ENCODE peak calls at places on chromosomes 16 and 17, in eight cellular contexts. Q, L, I, N, J, F, V and C are unnamed samples.

GRCh38 chr17:8832711-8833352 is 33.7 kb upstream of the MFSD6L start:
- DNase-seq in Q (no peak), L (no peak), I (no peak), N (no peak), J (peak), F (peak), V (peak), C (peak)

GRCh38 chr17:33871720-33872535 is 383.2 kb upstream of the CCL2 start:
- DNase-seq in Q (no peak), L (no peak), I (no peak), N (peak), J (no peak), F (no peak), V (no peak), C (no peak)

GRCh38 chr17:47918991-47919390 is 22.4 kb upstream of the PNPO start:
- DNase-seq in Q (no peak), L (no peak), I (no peak), N (no peak), J (no peak), F (no peak), V (no peak), C (no peak)

GRCh38 chr17:3043737-3044365 is 19.6 kb downstream of the OR1D5 start:
- DNase-seq in Q (no peak), L (no peak), I (no peak), N (peak), J (peak), F (no peak), V (no peak), C (peak)

GRCh38 chr17:82495844-82496528 is 23.5 kb upstream of the FOXK2 start:
- DNase-seq in Q (no peak), L (no peak), I (no peak), N (no peak), J (peak), F (no peak), V (no peak), C (no peak)

GRCh38 chr17:21677911-21678310 is 14.4 kb upstream of the KCNJ18 start:
- DNase-seq in Q (no peak), L (no peak), I (no peak), N (no peak), J (no peak), F (no peak), V (no peak), C (no peak)

GRCh38 chr16:21224800-21225199 is 8.7 kb upstream of the ANKS4B start:
- DNase-seq in Q (no peak), L (no peak), I (no peak), N (no peak), J (no peak), F (no peak), V (no peak), C (no peak)

GRCh38 chr17:60559995-60560859 is 34.2 kb upstream of the APPBP2 start:
- DNase-seq in Q (no peak), L (no peak), I (no peak), N (no peak), J (no peak), F (no peak), V (no peak), C (no peak)

GRCh38 chr16:68448360-68448970 is at the start of gene SMPD3:
- DNase-seq in Q (peak), L (peak), I (peak), N (peak), J (peak), F (peak), V (peak), C (peak)

GRCh38 chr17:39132192-39132600 is 19.2 kb downstream of the PLXDC1 start:
- DNase-seq in Q (no peak), L (no peak), I (no peak), N (peak), J (peak), F (peak), V (no peak), C (no peak)

GRCh38 chr17:4872786-4873185 is 26.6 kb upstream of the C17orf107 start:
- DNase-seq in Q (no peak), L (no peak), I (no peak), N (no peak), J (no peak), F (no peak), V (no peak), C (no peak)

GRCh38 chr16:75032655-75033054 is 33.8 kb downstream of the ZNRF1 start:
- DNase-seq in Q (no peak), L (no peak), I (no peak), N (no peak), J (no peak), F (no peak), V (no peak), C (no peak)

GRCh38 chr16:46555981-46556380 is 65.2 kb downstream of the SHCBP1 start:
- DNase-seq in Q (no peak), L (no peak), I (no peak), N (peak), J (no peak), F (no peak), V (no peak), C (no peak)

GRCh38 chr17:8155341-8156173 is 3.4 kb upstream of the PER1 start:
- DNase-seq in Q (no peak), L (no peak), I (no peak), N (peak), J (peak), F (no peak), V (no peak), C (no peak)

GRCh38 chr17:19876524-19877161 is 8.9 kb upstream of the ULK2 start:
- DNase-seq in Q (no peak), L (no peak), I (peak), N (no peak), J (no peak), F (peak), V (no peak), C (no peak)

GRCh38 chr17:40340880-40341807 is 23.4 kb downstream of the GJD3 start:
- DNase-seq in Q (peak), L (peak), I (peak), N (peak), J (peak), F (peak), V (peak), C (peak)

GRCh38 chr17:74163271-74163821 is 40.1 kb upstream of the RPL38 start:
- DNase-seq in Q (no peak), L (no peak), I (no peak), N (no peak), J (peak), F (no peak), V (no peak), C (no peak)

GRCh38 chr17:42135664-42136653 is 13.4 kb downstream of the HSPB9 start:
- DNase-seq in Q (no peak), L (no peak), I (peak), N (peak), J (peak), F (peak), V (no peak), C (no peak)

GRCh38 chr16:67100569-67101300 is 9.0 kb upstream of the PHAF1 start:
- DNase-seq in Q (peak), L (no peak), I (no peak), N (peak), J (peak), F (no peak), V (no peak), C (no peak)

GRCh38 chr17:65022751-65023421 is 33.7 kb downstream of the GNA13 start:
- DNase-seq in Q (peak), L (no peak), I (no peak), N (peak), J (no peak), F (no peak), V (no peak), C (no peak)

GRCh38 chr16:2614761-2615191 is 67.5 kb upstream of the KCTD5 start:
- DNase-seq in Q (no peak), L (no peak), I (no peak), N (no peak), J (no peak), F (no peak), V (no peak), C (no peak)

GRCh38 chr17:49402706-49403105 is 12.0 kb downstream of the PHB1 start:
- DNase-seq in Q (no peak), L (no peak), I (no peak), N (no peak), J (no peak), F (no peak), V (no peak), C (no peak)

GRCh38 chr17:65182233-65182632 is 45.1 kb downstream of the RGS9 start:
- DNase-seq in Q (peak), L (no peak), I (no peak), N (no peak), J (no peak), F (no peak), V (no peak), C (no peak)

GRCh38 chr16:5024632-5025031 is 9.1 kb downstream of the NAGPA start:
- DNase-seq in Q (no peak), L (no peak), I (no peak), N (peak), J (peak), F (no peak), V (no peak), C (no peak)

GRCh38 chr17:74478369-74479100 is 12.1 kb downstream of the CD300A start:
- DNase-seq in Q (no peak), L (no peak), I (no peak), N (no peak), J (no peak), F (no peak), V (no peak), C (no peak)

GRCh38 chr16:80547145-80547544 is 6.4 kb downstream of the DYNLRB2 start:
- DNase-seq in Q (no peak), L (no peak), I (no peak), N (no peak), J (no peak), F (no peak), V (no peak), C (no peak)

GRCh38 chr16:51526622-51527021 is 375.6 kb upstream of the SALL1 start:
- DNase-seq in Q (no peak), L (no peak), I (no peak), N (no peak), J (no peak), F (no peak), V (no peak), C (no peak)

GRCh38 chr17:67194134-67194533 is 50.9 kb downstream of the HELZ start:
- DNase-seq in Q (no peak), L (no peak), I (no peak), N (peak), J (peak), F (no peak), V (no peak), C (peak)

GRCh38 chr16:68756250-68757051 is 19.4 kb downstream of the CDH1 start:
- DNase-seq in Q (peak), L (no peak), I (no peak), N (peak), J (no peak), F (no peak), V (no peak), C (no peak)

GRCh38 chr17:41196068-41196467 is 6.4 kb downstream of the KRTAP9-1 start:
- DNase-seq in Q (peak), L (no peak), I (no peak), N (no peak), J (no peak), F (no peak), V (no peak), C (no peak)

DNA sequence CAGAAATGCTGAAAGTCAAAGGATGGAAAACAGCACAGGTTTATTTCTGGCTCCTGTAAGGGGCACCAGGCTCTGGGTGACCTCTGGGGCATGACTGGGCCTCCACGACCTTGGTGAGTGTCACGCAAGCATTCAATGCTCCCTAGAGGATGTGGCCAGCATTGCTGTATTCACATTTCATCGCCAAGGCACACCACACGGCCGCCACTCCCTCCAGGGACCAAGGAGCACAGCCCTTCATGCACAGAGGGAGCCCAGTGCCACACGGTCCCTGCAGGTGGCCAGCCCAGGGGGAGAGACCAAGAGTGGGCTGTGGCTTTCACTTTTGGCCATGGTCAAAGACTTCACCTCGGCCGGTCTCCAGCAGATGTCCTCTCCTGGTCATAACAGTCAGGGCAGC is 137.4 kb upstream of the TNRC6C start:
- DNase-seq in Q (peak), L (no peak), I (no peak), N (no peak), J (peak), F (peak), V (no peak), C (no peak)
- TF ChIP-seq CTCF in Q (no peak), L (no peak), I (no peak), N (no peak), J (peak), F (no peak), V (peak), C (no peak)

GRCh38 chr17:6549384-6550036 is 6.8 kb downstream of the PITPNM3 start:
- DNase-seq in Q (no peak), L (no peak), I (no peak), N (no peak), J (no peak), F (no peak), V (no peak), C (no peak)
- TF ChIP-seq CTCF in Q (no peak), L (no peak), I (no peak), N (no peak), J (peak), F (no peak), V (no peak), C (no peak)

DNA sequence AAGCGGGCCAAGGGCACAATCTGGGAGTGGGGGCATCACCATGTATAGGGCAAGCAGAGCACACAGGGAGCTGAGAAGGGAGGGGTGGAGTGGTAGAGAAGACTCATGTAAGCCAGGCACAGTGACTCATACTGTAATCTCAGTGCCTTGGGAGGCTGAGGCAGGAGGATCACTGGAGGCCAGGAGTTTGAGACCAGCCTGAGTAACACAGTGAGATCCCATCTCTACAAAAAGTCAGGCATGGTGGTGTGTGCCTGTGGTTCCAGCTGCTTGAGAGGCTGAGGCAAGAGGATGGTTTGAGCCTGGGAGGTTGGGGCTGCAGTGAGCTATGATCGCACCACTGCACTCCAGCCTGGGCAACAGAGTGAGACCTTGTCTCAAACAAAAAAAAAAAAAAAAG is 40.8 kb downstream of the ARHGAP27 start:
- DNase-seq in Q (no peak), L (no peak), I (no peak), N (no peak), J (no peak), F (no peak), V (no peak), C (no peak)
- TF ChIP-seq CTCF in Q (no peak), L (no peak), I (no peak), N (no peak), J (no peak), F (no peak), V (no peak), C (no peak)

DNA sequence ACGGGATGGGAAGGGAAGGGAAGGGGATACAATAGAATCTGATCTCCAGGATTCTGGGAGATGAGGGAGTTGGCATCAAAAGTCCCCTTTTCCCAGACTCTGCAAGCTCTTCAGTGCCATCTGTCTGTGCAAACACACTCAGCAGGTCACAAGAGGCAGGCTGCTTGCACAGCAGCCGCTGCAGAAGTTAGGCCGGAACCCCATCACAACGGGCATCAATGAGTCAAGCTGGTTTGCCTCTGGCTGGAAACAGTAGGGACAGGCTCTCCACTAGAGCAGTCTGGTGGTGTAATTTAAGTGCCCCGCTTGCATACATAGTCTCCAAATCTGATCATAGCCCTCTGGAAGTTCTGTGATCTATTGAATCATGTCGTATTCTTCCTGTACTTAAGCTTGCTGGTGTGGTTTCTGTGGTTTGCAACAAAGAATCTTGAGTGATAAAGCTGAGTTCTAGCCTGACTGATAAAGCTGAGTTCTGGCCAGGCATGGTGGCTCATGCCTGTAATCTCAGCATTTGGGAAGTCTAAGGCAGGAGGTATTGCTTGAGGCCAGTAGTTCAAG is 33.7 kb upstream of the KDM8 start:
- DNase-seq in Q (no peak), L (peak), I (no peak), N (peak), J (peak), F (no peak), V (no peak), C (no peak)
- TF ChIP-seq CTCF in Q (peak), L (no peak), I (no peak), N (no peak), J (peak), F (no peak), V (no peak), C (no peak)

DNA sequence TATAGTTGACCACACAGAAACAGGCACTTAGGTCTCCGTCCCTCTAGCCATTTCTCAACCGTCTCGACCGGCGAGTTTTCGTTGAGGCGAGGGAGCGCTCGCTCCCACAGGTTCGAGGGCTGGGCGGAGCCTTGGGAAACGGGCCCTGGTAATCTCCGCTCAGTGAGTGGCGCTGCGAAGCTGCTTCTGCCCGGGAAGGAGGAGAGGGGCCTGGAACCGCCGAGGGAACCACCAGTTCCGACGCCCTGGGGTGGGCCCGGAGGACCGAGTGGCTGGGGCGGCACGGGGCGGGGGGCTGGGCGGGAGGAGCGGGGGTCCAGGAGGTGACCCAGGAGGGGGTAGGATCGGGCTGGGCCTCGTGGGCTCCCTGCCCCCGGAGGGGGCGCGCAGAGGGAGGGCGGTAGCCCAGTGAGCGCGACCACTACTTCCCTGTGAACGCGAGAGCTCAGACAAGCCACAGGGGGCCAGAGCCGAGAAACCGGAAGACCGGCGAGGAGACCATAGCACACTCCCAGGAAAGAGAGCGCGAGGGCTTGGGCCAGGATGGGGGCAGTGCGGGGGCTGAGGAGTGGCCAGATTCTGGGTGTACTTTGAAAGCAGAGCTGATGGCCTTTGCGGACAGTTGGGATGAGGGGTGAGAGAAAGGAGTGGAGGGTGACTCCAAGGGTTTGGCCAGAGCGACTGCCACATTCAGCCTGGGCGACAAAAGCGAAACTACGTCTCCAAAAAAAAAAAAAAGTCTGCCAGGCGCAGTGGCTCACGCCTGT is 29.9 kb upstream of the ARL4D start:
- DNase-seq in Q (peak), L (peak), I (peak), N (peak), J (peak), F (peak), V (peak), C (peak)
- TF ChIP-seq CTCF in Q (peak), L (no peak), I (no peak), N (no peak), J (peak), F (no peak), V (no peak), C (no peak)

GRCh38 chr16:12620150-12620549 is 183.5 kb downstream of the CPPED1 start:
- DNase-seq in Q (no peak), L (no peak), I (no peak), N (no peak), J (no peak), F (no peak), V (no peak), C (no peak)
- TF ChIP-seq CTCF in Q (peak), L (no peak), I (no peak), N (no peak), J (no peak), F (no peak), V (no peak), C (no peak)

GRCh38 chr16:88060524-88061219 is 109.4 kb downstream of the BANP start:
- DNase-seq in Q (peak), L (no peak), I (no peak), N (no peak), J (peak), F (no peak), V (no peak), C (no peak)
- TF ChIP-seq CTCF in Q (peak), L (no peak), I (no peak), N (no peak), J (peak), F (no peak), V (no peak), C (no peak)

GRCh38 chr17:69043098-69043497 is 17.6 kb downstream of the ABCA9 start:
- DNase-seq in Q (no peak), L (no peak), I (no peak), N (no peak), J (no peak), F (no peak), V (no peak), C (no peak)
- TF ChIP-seq CTCF in Q (no peak), L (no peak), I (no peak), N (no peak), J (no peak), F (no peak), V (no peak), C (no peak)